ENCODE peak calls at places on chromosomes 6 and 20, in nine cellular contexts. One of them, this sample, is unnamed.
A peak's percentile ranks its signal among the peaks of the same experiment; 100 is the strongest.

GRCh38 chr6:150599199-150600002 is at the start of gene PLEKHG1:
- DNase-seq in tibial artery: peak; percentile 67
- DNase-seq in stimulated activated naive CD8-positive, alpha-beta T cell treated with anti-CD3 and anti-CD28 coated beads, Interleukin-15, amount 100 ng/mL, for 72 hours: peak; percentile 76
- DNase-seq in mucosa of gallbladder: peak; percentile 78
- DNase-seq in NCI-H460: peak; percentile 16
- DNase-seq in NCI-H345: peak; percentile 63
- DNase-seq in H7: peak; percentile 92
- DNase-seq in endothelial cell: peak; percentile 81
- DNase-seq in hippocampal formation: peak; percentile 28
- DNase-seq in this sample: peak; percentile 41

GRCh38 chr20:50537546-50538201 is 27.5 kb downstream of the PTPN1 start:
- DNase-seq in tibial artery: no peak
- DNase-seq in stimulated activated naive CD8-positive, alpha-beta T cell treated with anti-CD3 and anti-CD28 coated beads, Interleukin-15, amount 100 ng/mL, for 72 hours: no peak
- DNase-seq in mucosa of gallbladder: no peak
- DNase-seq in NCI-H460: no peak
- DNase-seq in NCI-H345: peak; percentile 55
- DNase-seq in H7: no peak
- DNase-seq in endothelial cell: no peak
- DNase-seq in hippocampal formation: no peak
- DNase-seq in this sample: no peak

GRCh38 chr20:63529861-63530787 is 7.1 kb downstream of the PTK6 start:
- DNase-seq in tibial artery: no peak
- DNase-seq in stimulated activated naive CD8-positive, alpha-beta T cell treated with anti-CD3 and anti-CD28 coated beads, Interleukin-15, amount 100 ng/mL, for 72 hours: no peak
- DNase-seq in mucosa of gallbladder: no peak
- DNase-seq in NCI-H460: no peak
- DNase-seq in NCI-H345: no peak
- DNase-seq in H7: peak; percentile 65
- DNase-seq in endothelial cell: no peak
- DNase-seq in hippocampal formation: no peak
- DNase-seq in this sample: no peak

GRCh38 chr20:22370137-22370536 is 214.2 kb downstream of the FOXA2 start:
- DNase-seq in tibial artery: no peak
- DNase-seq in stimulated activated naive CD8-positive, alpha-beta T cell treated with anti-CD3 and anti-CD28 coated beads, Interleukin-15, amount 100 ng/mL, for 72 hours: no peak
- DNase-seq in mucosa of gallbladder: no peak
- DNase-seq in NCI-H460: no peak
- DNase-seq in NCI-H345: no peak
- DNase-seq in H7: no peak
- DNase-seq in endothelial cell: no peak
- DNase-seq in hippocampal formation: no peak
- DNase-seq in this sample: no peak

GRCh38 chr20:45833030-45833882 is at the start of gene SNX21:
- DNase-seq in tibial artery: peak; percentile 90
- DNase-seq in stimulated activated naive CD8-positive, alpha-beta T cell treated with anti-CD3 and anti-CD28 coated beads, Interleukin-15, amount 100 ng/mL, for 72 hours: peak; percentile 35
- DNase-seq in mucosa of gallbladder: peak; percentile 80
- DNase-seq in NCI-H460: peak; percentile 70
- DNase-seq in NCI-H345: peak; percentile 74
- DNase-seq in H7: peak; percentile 95
- DNase-seq in endothelial cell: peak; percentile 80
- DNase-seq in hippocampal formation: peak; percentile 74
- DNase-seq in this sample: no peak

GRCh38 chr6:151757506-151757955 is 50.0 kb upstream of the ESR1 start:
- DNase-seq in tibial artery: no peak
- DNase-seq in stimulated activated naive CD8-positive, alpha-beta T cell treated with anti-CD3 and anti-CD28 coated beads, Interleukin-15, amount 100 ng/mL, for 72 hours: peak; percentile 35
- DNase-seq in mucosa of gallbladder: no peak
- DNase-seq in NCI-H460: no peak
- DNase-seq in NCI-H345: no peak
- DNase-seq in H7: no peak
- DNase-seq in endothelial cell: no peak
- DNase-seq in hippocampal formation: no peak
- DNase-seq in this sample: peak; percentile 19

GRCh38 chr20:47233333-47234188 is 122.9 kb downstream of the ZMYND8 start:
- DNase-seq in tibial artery: no peak
- DNase-seq in stimulated activated naive CD8-positive, alpha-beta T cell treated with anti-CD3 and anti-CD28 coated beads, Interleukin-15, amount 100 ng/mL, for 72 hours: no peak
- DNase-seq in mucosa of gallbladder: no peak
- DNase-seq in NCI-H460: no peak
- DNase-seq in NCI-H345: no peak
- DNase-seq in H7: no peak
- DNase-seq in endothelial cell: no peak
- DNase-seq in hippocampal formation: no peak
- DNase-seq in this sample: no peak

GRCh38 chr6:168221000-168221399 is 98.6 kb downstream of the DACT2 start:
- DNase-seq in tibial artery: no peak
- DNase-seq in stimulated activated naive CD8-positive, alpha-beta T cell treated with anti-CD3 and anti-CD28 coated beads, Interleukin-15, amount 100 ng/mL, for 72 hours: no peak
- DNase-seq in mucosa of gallbladder: no peak
- DNase-seq in NCI-H460: no peak
- DNase-seq in NCI-H345: peak; percentile 22
- DNase-seq in H7: no peak
- DNase-seq in endothelial cell: no peak
- DNase-seq in hippocampal formation: no peak
- DNase-seq in this sample: no peak

GRCh38 chr20:15005300-15005986 is 668.0 kb upstream of the FLRT3 start:
- DNase-seq in tibial artery: no peak
- DNase-seq in stimulated activated naive CD8-positive, alpha-beta T cell treated with anti-CD3 and anti-CD28 coated beads, Interleukin-15, amount 100 ng/mL, for 72 hours: no peak
- DNase-seq in mucosa of gallbladder: no peak
- DNase-seq in NCI-H460: no peak
- DNase-seq in NCI-H345: no peak
- DNase-seq in H7: no peak
- DNase-seq in endothelial cell: no peak
- DNase-seq in hippocampal formation: no peak
- DNase-seq in this sample: no peak

GRCh38 chr20:42442728-42443127 is 747.0 kb downstream of the PTPRT start:
- DNase-seq in tibial artery: peak; percentile 50
- DNase-seq in stimulated activated naive CD8-positive, alpha-beta T cell treated with anti-CD3 and anti-CD28 coated beads, Interleukin-15, amount 100 ng/mL, for 72 hours: no peak
- DNase-seq in mucosa of gallbladder: no peak
- DNase-seq in NCI-H460: no peak
- DNase-seq in NCI-H345: no peak
- DNase-seq in H7: no peak
- DNase-seq in endothelial cell: no peak
- DNase-seq in hippocampal formation: no peak
- DNase-seq in this sample: no peak

GRCh38 chr6:136551103-136551502 is 881 bp upstream of the MAP7 start:
- DNase-seq in tibial artery: no peak
- DNase-seq in stimulated activated naive CD8-positive, alpha-beta T cell treated with anti-CD3 and anti-CD28 coated beads, Interleukin-15, amount 100 ng/mL, for 72 hours: no peak
- DNase-seq in mucosa of gallbladder: no peak
- DNase-seq in NCI-H460: no peak
- DNase-seq in NCI-H345: no peak
- DNase-seq in H7: no peak
- DNase-seq in endothelial cell: no peak
- DNase-seq in hippocampal formation: no peak
- DNase-seq in this sample: no peak

GRCh38 chr6:34922177-34922663 is 33.2 kb downstream of the ANKS1A start:
- DNase-seq in tibial artery: no peak
- DNase-seq in stimulated activated naive CD8-positive, alpha-beta T cell treated with anti-CD3 and anti-CD28 coated beads, Interleukin-15, amount 100 ng/mL, for 72 hours: no peak
- DNase-seq in mucosa of gallbladder: no peak
- DNase-seq in NCI-H460: no peak
- DNase-seq in NCI-H345: no peak
- DNase-seq in H7: no peak
- DNase-seq in endothelial cell: no peak
- DNase-seq in hippocampal formation: no peak
- DNase-seq in this sample: no peak

GRCh38 chr20:59004763-59005522 is 2.1 kb downstream of the CTSZ start:
- DNase-seq in tibial artery: peak; percentile 67
- DNase-seq in stimulated activated naive CD8-positive, alpha-beta T cell treated with anti-CD3 and anti-CD28 coated beads, Interleukin-15, amount 100 ng/mL, for 72 hours: peak; percentile 36
- DNase-seq in mucosa of gallbladder: peak; percentile 54
- DNase-seq in NCI-H460: no peak
- DNase-seq in NCI-H345: no peak
- DNase-seq in H7: peak; percentile 37
- DNase-seq in endothelial cell: no peak
- DNase-seq in hippocampal formation: peak; percentile 47
- DNase-seq in this sample: no peak

GRCh38 chr20:38190936-38191371 is 25.9 kb upstream of the TGM2 start:
- DNase-seq in tibial artery: peak; percentile 73
- DNase-seq in stimulated activated naive CD8-positive, alpha-beta T cell treated with anti-CD3 and anti-CD28 coated beads, Interleukin-15, amount 100 ng/mL, for 72 hours: no peak
- DNase-seq in mucosa of gallbladder: no peak
- DNase-seq in NCI-H460: no peak
- DNase-seq in NCI-H345: no peak
- DNase-seq in H7: no peak
- DNase-seq in endothelial cell: no peak
- DNase-seq in hippocampal formation: no peak
- DNase-seq in this sample: no peak

GRCh38 chr6:140071115-140071514 is 696.7 kb upstream of the CITED2 start:
- DNase-seq in tibial artery: no peak
- DNase-seq in stimulated activated naive CD8-positive, alpha-beta T cell treated with anti-CD3 and anti-CD28 coated beads, Interleukin-15, amount 100 ng/mL, for 72 hours: no peak
- DNase-seq in mucosa of gallbladder: no peak
- DNase-seq in NCI-H460: no peak
- DNase-seq in NCI-H345: no peak
- DNase-seq in H7: no peak
- DNase-seq in endothelial cell: no peak
- DNase-seq in hippocampal formation: no peak
- DNase-seq in this sample: no peak

GRCh38 chr6:51927450-51927849 is 160.0 kb downstream of the PKHD1 start:
- DNase-seq in tibial artery: no peak
- DNase-seq in stimulated activated naive CD8-positive, alpha-beta T cell treated with anti-CD3 and anti-CD28 coated beads, Interleukin-15, amount 100 ng/mL, for 72 hours: no peak
- DNase-seq in mucosa of gallbladder: no peak
- DNase-seq in NCI-H460: no peak
- DNase-seq in NCI-H345: no peak
- DNase-seq in H7: no peak
- DNase-seq in endothelial cell: no peak
- DNase-seq in hippocampal formation: no peak
- DNase-seq in this sample: no peak

GRCh38 chr20:38935285-38935684 is 9.1 kb downstream of the FAM83D start:
- DNase-seq in tibial artery: no peak
- DNase-seq in stimulated activated naive CD8-positive, alpha-beta T cell treated with anti-CD3 and anti-CD28 coated beads, Interleukin-15, amount 100 ng/mL, for 72 hours: no peak
- DNase-seq in mucosa of gallbladder: no peak
- DNase-seq in NCI-H460: peak; percentile 39
- DNase-seq in NCI-H345: no peak
- DNase-seq in H7: no peak
- DNase-seq in endothelial cell: no peak
- DNase-seq in hippocampal formation: no peak
- DNase-seq in this sample: no peak

GRCh38 chr6:15608406-15608805 is 54.4 kb downstream of the DTNBP1 start:
- DNase-seq in tibial artery: no peak
- DNase-seq in stimulated activated naive CD8-positive, alpha-beta T cell treated with anti-CD3 and anti-CD28 coated beads, Interleukin-15, amount 100 ng/mL, for 72 hours: no peak
- DNase-seq in mucosa of gallbladder: no peak
- DNase-seq in NCI-H460: peak; percentile 1
- DNase-seq in NCI-H345: no peak
- DNase-seq in H7: no peak
- DNase-seq in endothelial cell: peak; percentile 15
- DNase-seq in hippocampal formation: no peak
- DNase-seq in this sample: no peak

GRCh38 chr6:163387317-163387716 is 27.2 kb upstream of the QKI start:
- DNase-seq in tibial artery: no peak
- DNase-seq in stimulated activated naive CD8-positive, alpha-beta T cell treated with anti-CD3 and anti-CD28 coated beads, Interleukin-15, amount 100 ng/mL, for 72 hours: no peak
- DNase-seq in mucosa of gallbladder: no peak
- DNase-seq in NCI-H460: no peak
- DNase-seq in NCI-H345: no peak
- DNase-seq in H7: no peak
- DNase-seq in endothelial cell: no peak
- DNase-seq in hippocampal formation: no peak
- DNase-seq in this sample: no peak

GRCh38 chr6:33593414-33593727 is 13.3 kb upstream of the BAK1 start:
- DNase-seq in tibial artery: no peak
- DNase-seq in stimulated activated naive CD8-positive, alpha-beta T cell treated with anti-CD3 and anti-CD28 coated beads, Interleukin-15, amount 100 ng/mL, for 72 hours: no peak
- DNase-seq in mucosa of gallbladder: no peak
- DNase-seq in NCI-H460: no peak
- DNase-seq in NCI-H345: no peak
- DNase-seq in H7: no peak
- DNase-seq in endothelial cell: no peak
- DNase-seq in hippocampal formation: no peak
- DNase-seq in this sample: no peak

GRCh38 chr20:33518071-33518470 is 28.2 kb downstream of the CBFA2T2 start:
- DNase-seq in tibial artery: no peak
- DNase-seq in stimulated activated naive CD8-positive, alpha-beta T cell treated with anti-CD3 and anti-CD28 coated beads, Interleukin-15, amount 100 ng/mL, for 72 hours: no peak
- DNase-seq in mucosa of gallbladder: peak; percentile 18
- DNase-seq in NCI-H460: no peak
- DNase-seq in NCI-H345: no peak
- DNase-seq in H7: no peak
- DNase-seq in endothelial cell: no peak
- DNase-seq in hippocampal formation: no peak
- DNase-seq in this sample: no peak